ENCODE peak calls at places on chromosomes 1 and 21, in five cellular contexts. F is H1, G is K562, E is HepG2, H is GM12878. A is an unnamed sample.
A peak's percentile ranks its signal among the peaks of the same experiment; 100 is the strongest.

GRCh38 chr1:234135501-234135900 is 231.0 kb downstream of the SLC35F3 start:
- DNase-seq in F (no peak), G (no peak), E (no peak), H (no peak), A (no peak)

GRCh38 chr1:58898739-58899580 is 115.1 kb upstream of the JUN start:
- DNase-seq in F (no peak), G (peak; percentile 99), E (peak; percentile 98), H (no peak), A (no peak)

GRCh38 chr21:42865361-42866160 is 13.8 kb downstream of the WDR4 start:
- DNase-seq in F (no peak), G (no peak), E (no peak), H (no peak), A (no peak)

GRCh38 chr21:22791986-22792560 is 1793.9 kb downstream of the NCAM2 start:
- DNase-seq in F (no peak), G (peak; percentile 47), E (peak; percentile 12), H (no peak), A (peak; percentile 76)

GRCh38 chr1:24420547-24420946 is 4.9 kb downstream of the NIPAL3 start:
- DNase-seq in F (no peak), G (no peak), E (no peak), H (no peak), A (no peak)

GRCh38 chr21:43989401-43989800 is 22.7 kb upstream of the TRAPPC10 start:
- DNase-seq in F (no peak), G (no peak), E (no peak), H (no peak), A (no peak)

GRCh38 chr1:84632975-84633427 is 57.3 kb downstream of the SSX2IP start:
- DNase-seq in F (no peak), G (peak; percentile 61), E (no peak), H (no peak), A (no peak)

GRCh38 chr21:33286600-33287456 is 20.7 kb downstream of the IL10RB start:
- DNase-seq in F (no peak), G (no peak), E (peak; percentile 73), H (no peak), A (no peak)

GRCh38 chr21:27244796-27245195 is 277.9 kb upstream of the ADAMTS5 start:
- DNase-seq in F (no peak), G (no peak), E (no peak), H (no peak), A (no peak)

GRCh38 chr1:248855580-248855979 is 3.3 kb downstream of the ZNF692 start:
- DNase-seq in F (no peak), G (no peak), E (no peak), H (no peak), A (no peak)

GRCh38 chr1:160789702-160790611 is 6.0 kb upstream of the LY9 start:
- DNase-seq in F (no peak), G (no peak), E (no peak), H (peak; percentile 89), A (no peak)

GRCh38 chr1:92411511-92411910 is 75.2 kb downstream of the GFI1 start:
- DNase-seq in F (no peak), G (peak; percentile 30), E (no peak), H (no peak), A (no peak)

GRCh38 chr1:58735591-58735990 is 35.7 kb upstream of the MYSM1 start:
- DNase-seq in F (no peak), G (no peak), E (no peak), H (no peak), A (no peak)

GRCh38 chr1:227766015-227766634 is 30.9 kb downstream of the SNAP47 start:
- DNase-seq in F (no peak), G (no peak), E (no peak), H (no peak), A (no peak)

GRCh38 chr21:33289199-33289819 is 23.1 kb downstream of the IL10RB start:
- DNase-seq in F (no peak), G (no peak), E (no peak), H (no peak), A (no peak)

GRCh38 chr1:16392740-16393139 is 25.7 kb downstream of the SZRD1 start:
- DNase-seq in F (no peak), G (no peak), E (no peak), H (no peak), A (no peak)

GRCh38 chr21:45554477-45555175 is 12.4 kb upstream of the SLC19A1 start:
- DNase-seq in F (peak; percentile 94), G (peak; percentile 88), E (peak; percentile 38), H (peak; percentile 23), A (peak; percentile 71)

GRCh38 chr1:32877211-32878110 is 6.7 kb upstream of the FNDC5 start:
- DNase-seq in F (no peak), G (no peak), E (no peak), H (no peak), A (no peak)

GRCh38 chr1:20216574-20216973 is 30.3 kb upstream of the PLA2G2C start:
- DNase-seq in F (no peak), G (peak; percentile 36), E (peak; percentile 7), H (no peak), A (peak; percentile 60)

GRCh38 chr1:113542221-113542701 is 151.9 kb downstream of the MAGI3 start:
- DNase-seq in F (no peak), G (no peak), E (no peak), H (no peak), A (no peak)

GRCh38 chr1:41325801-41326200 is 35.4 kb upstream of the FOXO6 start:
- DNase-seq in F (peak; percentile 22), G (no peak), E (no peak), H (no peak), A (no peak)

GRCh38 chr1:196115641-196116040 is 492.6 kb downstream of the KCNT2 start:
- DNase-seq in F (no peak), G (peak; percentile 43), E (no peak), H (no peak), A (no peak)

GRCh38 chr1:25068829-25069228 is 138.8 kb upstream of the RUNX3 start:
- DNase-seq in F (no peak), G (peak; percentile 20), E (no peak), H (no peak), A (no peak)

GRCh38 chr1:121587777-121588176 is 403.0 kb downstream of the SRGAP2C start:
- DNase-seq in F (no peak), G (no peak), E (no peak), H (no peak), A (no peak)

GRCh38 chr1:183461350-183461749 is 10.9 kb upstream of the SMG7 start:
- DNase-seq in F (no peak), G (peak; percentile 42), E (no peak), H (no peak), A (peak; percentile 93)

GRCh38 chr1:229894535-229894934 is 172.5 kb upstream of the GALNT2 start:
- DNase-seq in F (no peak), G (no peak), E (no peak), H (no peak), A (no peak)

GRCh38 chr1:205610036-205610435 is 21.8 kb downstream of the ELK4 start:
- DNase-seq in F (no peak), G (no peak), E (no peak), H (no peak), A (peak; percentile 24)

GRCh38 chr1:43763497-43763973 is 56.2 kb downstream of the ST3GAL3 start:
- DNase-seq in F (peak; percentile 63), G (peak; percentile 84), E (peak; percentile 71), H (peak; percentile 72), A (peak; percentile 92)

GRCh38 chr1:118404024-118404423 is 219.0 kb upstream of the SPAG17 start:
- DNase-seq in F (no peak), G (no peak), E (no peak), H (no peak), A (no peak)

GRCh38 chr1:158146165-158146564 is 34.5 kb upstream of the CD1D start:
- DNase-seq in F (no peak), G (peak; percentile 28), E (no peak), H (no peak), A (no peak)

GRCh38 chr1:36384542-36385409 is 948 bp downstream of the STK40 start:
- DNase-seq in F (peak; percentile 65), G (peak; percentile 84), E (peak; percentile 89), H (no peak), A (peak; percentile 67)

DNA sequence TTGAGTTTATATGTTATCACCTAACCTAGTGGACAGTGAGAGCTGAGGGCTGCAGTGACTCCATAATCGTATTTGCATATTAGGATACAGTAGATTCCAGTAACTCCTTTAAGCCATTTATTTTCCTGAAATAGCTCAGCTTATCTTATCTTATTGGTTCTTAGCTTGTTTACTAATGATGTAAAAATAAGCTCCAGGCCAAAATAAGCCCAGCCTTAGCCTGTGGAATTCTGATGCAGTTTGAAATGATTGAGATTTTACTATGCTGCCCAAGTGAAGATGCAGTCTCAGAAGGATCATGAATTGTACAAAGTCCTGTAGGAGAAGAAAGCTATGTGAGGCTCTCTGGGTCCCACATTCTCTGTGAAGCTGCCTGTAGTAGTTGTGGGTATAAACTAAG is 18.2 kb downstream of the ATP1A1 start:
- DNase-seq in F (no peak), G (no peak), E (no peak), H (no peak), A (no peak)
- H3K27ac ChIP-seq in F (no peak overlapping the region), G (no peak overlapping the region), E (no peak overlapping the region), H (no peak overlapping the region), A (no peak overlapping the region)

DNA sequence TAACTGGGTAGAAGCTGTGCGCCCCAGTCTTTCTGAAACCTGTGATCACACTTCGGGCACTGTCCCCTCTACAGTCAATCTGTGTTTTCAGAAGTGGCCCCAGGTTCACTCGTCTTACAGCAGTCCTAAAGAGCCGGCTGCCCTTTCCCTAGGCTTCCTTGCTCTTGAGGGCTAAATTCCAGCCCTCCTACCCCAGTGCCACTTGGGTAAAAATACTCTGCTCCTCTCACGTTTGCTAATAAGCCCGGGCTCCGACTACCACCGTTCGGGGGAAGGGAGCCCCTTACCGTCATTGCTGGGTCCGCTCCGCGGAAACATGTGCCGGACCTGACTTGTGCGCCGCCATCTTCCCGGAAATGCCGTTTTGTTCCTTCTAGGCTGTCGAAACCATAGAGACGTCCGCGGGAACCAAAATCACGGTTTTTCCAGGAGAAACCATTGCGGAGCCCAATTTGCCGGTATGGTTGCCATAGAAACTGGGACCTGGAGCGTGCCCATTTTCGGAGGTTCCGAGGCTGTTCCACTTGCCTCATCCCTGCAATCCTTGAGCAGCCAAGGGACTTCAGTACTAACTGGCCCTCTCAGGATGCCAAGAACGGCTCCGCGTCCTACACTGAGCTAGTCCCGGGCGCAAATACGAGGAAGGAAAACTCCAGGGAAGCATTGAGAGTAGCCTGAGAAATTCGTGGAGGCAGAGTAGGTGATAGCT is at the start of gene GPATCH4:
- DNase-seq in F (peak; percentile 86), G (peak; percentile 89), E (peak; percentile 73), H (no peak), A (peak; percentile 98)
- TF ChIP-seq EZH2 in F (no peak), G (no peak), E (no peak), H (no peak), A (no peak)

GRCh38 chr1:153922076-153922837 is 515 bp downstream of the GATAD2B start:
- DNase-seq in F (peak; percentile 60), G (peak; percentile 92), E (peak; percentile 51), H (no peak), A (peak; percentile 79)
- TF ChIP-seq CREB1 in F (no peak), G (no peak), E (no peak), H (no peak), A (no peak)

GRCh38 chr1:8017495-8018310 is 8.4 kb downstream of the ERRFI1 start:
- DNase-seq in F (no peak), G (no peak), E (peak; percentile 85), H (no peak), A (no peak)

GRCh38 chr1:8014381-8014988 is 11.6 kb downstream of the ERRFI1 start:
- DNase-seq in F (no peak), G (peak; percentile 33), E (no peak), H (no peak), A (no peak)

GRCh38 chr1:8016244-8017241 is 9.6 kb downstream of the ERRFI1 start:
- DNase-seq in F (no peak), G (peak; percentile 25), E (no peak), H (no peak), A (no peak)

GRCh38 chr1:8015036-8015808 is 10.9 kb downstream of the ERRFI1 start:
- DNase-seq in F (no peak), G (peak; percentile 79), E (peak; percentile 66), H (peak; percentile 26), A (peak; percentile 84)

GRCh38 chr1:8015809-8016165 is 10.3 kb downstream of the ERRFI1 start:
- DNase-seq in F (no peak), G (no peak), E (no peak), H (no peak), A (no peak)
- H3K27ac ChIP-seq in F (no peak overlapping the region), G (no peak overlapping the region), E (peak overlapping the region; percentile 60), H (no peak overlapping the region), A (peak overlapping the region; percentile 60)

A was measured in GM23338.